ENCODE peak calls at places on chromosomes 4 and X, in six cellular contexts. V, O, N, C, E and I are unnamed samples.

GRCh38 chr4:166309286-166309685 is 436.2 kb downstream of the TLL1 start:
- DNase-seq in V (no peak), O (no peak), N (peak), C (no peak), E (no peak), I (no peak)

GRCh38 chr4:2395038-2395437 is 23.4 kb downstream of the ZFYVE28 start:
- DNase-seq in V (no peak), O (no peak), N (peak), C (no peak), E (no peak), I (no peak)

GRCh38 chr4:148094149-148094548 is 348.1 kb downstream of the NR3C2 start:
- DNase-seq in V (no peak), O (no peak), N (no peak), C (no peak), E (no peak), I (no peak)

GRCh38 chr4:8641256-8641655 is 48.7 kb downstream of the CPZ start:
- DNase-seq in V (no peak), O (peak), N (no peak), C (no peak), E (no peak), I (no peak)

GRCh38 chr4:46550471-46550870 is 160.5 kb upstream of the GABRA2 start:
- DNase-seq in V (no peak), O (no peak), N (no peak), C (no peak), E (no peak), I (no peak)

GRCh38 chr4:57191523-57192034 is 81.4 kb upstream of the IGFBP7 start:
- DNase-seq in V (no peak), O (no peak), N (peak), C (no peak), E (no peak), I (no peak)

GRCh38 chrX:100687546-100687945 is 43.5 kb downstream of the SRPX2 start:
- DNase-seq in V (peak), O (no peak), N (no peak), C (peak), E (no peak), I (no peak)

GRCh38 chrX:131792356-131792749 is 230.7 kb upstream of the STK26 start:
- DNase-seq in V (no peak), O (no peak), N (peak), C (peak), E (peak), I (no peak)

GRCh38 chr4:98528882-98529281 is 129.5 kb downstream of the TSPAN5 start:
- DNase-seq in V (peak), O (no peak), N (peak), C (no peak), E (no peak), I (no peak)

GRCh38 chr4:172393220-172393619 is 580.0 kb downstream of the GALNTL6 start:
- DNase-seq in V (no peak), O (no peak), N (no peak), C (no peak), E (no peak), I (no peak)

GRCh38 chrX:127259742-127260141 is 440.2 kb downstream of the PRR32 start:
- DNase-seq in V (no peak), O (no peak), N (no peak), C (no peak), E (no peak), I (no peak)

GRCh38 chrX:150047818-150048217 is 109.5 kb upstream of the EOLA2 start:
- DNase-seq in V (no peak), O (no peak), N (no peak), C (no peak), E (no peak), I (no peak)

DNA sequence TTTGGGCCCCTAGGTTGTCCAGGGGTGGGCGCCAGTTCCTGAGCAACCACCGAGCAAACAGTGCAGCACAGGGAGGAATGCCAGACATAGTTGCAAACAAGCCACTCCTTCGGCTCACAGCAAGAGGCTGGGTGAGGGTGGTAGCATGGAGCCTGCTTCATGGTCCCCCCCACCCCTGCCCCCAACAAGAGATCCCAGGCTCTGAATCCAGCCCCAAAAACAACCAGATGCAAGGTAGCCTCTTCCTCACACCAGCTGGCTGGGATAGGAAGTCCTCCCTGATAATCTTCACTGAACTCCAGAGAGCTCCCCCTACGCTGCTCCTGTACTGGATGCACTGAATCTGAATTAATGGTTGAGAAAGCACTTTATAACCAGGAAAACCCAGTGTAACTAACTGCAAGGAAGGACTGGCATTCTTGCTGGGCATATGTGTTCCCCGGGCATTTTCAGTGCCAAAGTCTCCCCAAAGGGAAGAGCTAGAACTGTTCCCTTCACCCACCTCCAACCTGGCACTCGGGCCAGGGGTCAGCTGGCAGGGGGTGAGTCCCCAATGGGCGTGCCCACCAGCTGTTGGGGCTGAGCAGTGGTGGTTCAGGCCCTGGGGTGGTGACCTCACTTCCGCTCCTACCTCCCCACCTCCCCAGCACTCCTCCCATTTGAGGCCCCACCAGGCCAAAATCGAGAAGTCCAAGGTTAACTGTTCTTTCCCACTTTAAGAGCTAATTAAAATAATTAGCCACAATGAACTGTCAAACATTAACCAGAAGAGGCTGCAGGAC is 1.5 kb downstream of the ELF4 start:
- DNase-seq in V (peak), O (no peak), N (no peak), C (peak), E (peak), I (no peak)
- TF ChIP-seq CTCF in V (no peak), O (no peak), N (no peak), C (no peak), E (no peak), I (no peak)

GRCh38 chr4:146179784-146180405 is 4.4 kb downstream of the LSM6 start:
- DNase-seq in V (no peak), O (no peak), N (no peak), C (no peak), E (no peak), I (no peak)

DNA sequence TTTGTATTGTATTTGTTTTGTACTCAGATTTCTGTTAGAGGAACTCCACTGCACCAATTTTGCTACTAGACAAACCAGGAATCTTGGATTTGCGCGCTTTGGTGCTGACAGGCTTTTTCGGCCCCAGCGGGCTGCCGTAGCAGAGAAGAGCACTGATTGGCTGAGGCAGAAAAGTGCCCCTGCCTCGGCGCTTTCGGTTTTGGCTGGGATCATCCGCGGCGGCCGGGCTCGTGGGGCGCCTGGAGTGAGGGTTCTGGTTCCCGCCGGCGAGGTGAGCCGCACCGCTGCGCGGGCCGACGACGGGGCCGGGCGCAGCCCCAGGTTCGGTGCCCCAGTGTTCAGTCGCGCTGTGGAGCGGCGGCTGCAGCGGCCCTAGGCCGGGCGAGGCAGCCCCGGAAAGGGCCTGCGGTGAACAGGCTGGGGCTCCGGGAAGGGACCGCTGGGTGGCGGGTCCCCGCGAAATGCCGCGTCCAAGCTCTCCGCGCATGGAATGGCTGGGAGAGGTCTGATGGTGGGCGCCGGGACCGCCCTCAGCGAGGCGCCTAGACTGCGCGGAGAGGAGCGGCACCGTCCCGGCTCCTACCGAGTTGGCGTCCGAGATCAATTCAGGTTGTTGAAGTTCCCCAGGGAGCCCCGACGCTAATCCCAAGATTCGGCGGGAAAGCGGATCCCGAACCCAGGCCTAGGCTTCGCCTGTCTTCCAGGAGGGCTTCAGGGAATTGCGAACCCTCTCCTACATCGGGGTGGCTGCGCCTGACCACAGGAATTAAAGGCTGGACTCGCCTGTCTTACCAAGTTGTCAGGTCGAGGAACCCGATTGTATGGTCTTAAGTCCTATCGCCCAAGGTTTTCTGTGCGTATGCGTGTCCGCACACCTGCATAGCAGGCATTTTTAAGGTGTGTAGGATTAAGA is at the start of gene LSM6:
- DNase-seq in V (peak), O (peak), N (peak), C (peak), E (peak), I (peak)
- TF ChIP-seq CTCF in V (no peak), O (no peak), N (no peak), C (no peak), E (peak), I (no peak)

DNA sequence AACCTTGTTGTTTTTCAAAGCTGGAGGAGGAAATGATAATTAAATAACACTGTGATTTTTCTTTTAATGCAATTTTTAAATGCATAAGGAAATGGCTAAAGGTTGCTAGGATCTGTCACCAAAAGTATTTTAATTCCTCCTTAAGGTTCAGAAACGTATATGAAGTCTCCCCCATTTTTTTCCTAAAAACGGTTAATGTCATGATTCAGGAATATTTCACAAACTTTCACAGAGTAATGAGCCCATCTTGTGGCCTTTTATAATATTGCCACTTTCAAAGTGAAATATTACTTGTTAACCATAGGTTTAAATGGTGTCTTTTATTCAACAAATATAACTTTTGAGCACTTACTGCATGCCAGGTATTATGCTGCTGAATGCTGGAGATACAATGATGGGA is 99.5 kb upstream of the USP38 start:
- DNase-seq in V (no peak), O (no peak), N (no peak), C (no peak), E (no peak), I (no peak)
- TF ChIP-seq CTCF in V (no peak), O (peak), N (peak), C (no peak), E (peak), I (no peak)

DNA sequence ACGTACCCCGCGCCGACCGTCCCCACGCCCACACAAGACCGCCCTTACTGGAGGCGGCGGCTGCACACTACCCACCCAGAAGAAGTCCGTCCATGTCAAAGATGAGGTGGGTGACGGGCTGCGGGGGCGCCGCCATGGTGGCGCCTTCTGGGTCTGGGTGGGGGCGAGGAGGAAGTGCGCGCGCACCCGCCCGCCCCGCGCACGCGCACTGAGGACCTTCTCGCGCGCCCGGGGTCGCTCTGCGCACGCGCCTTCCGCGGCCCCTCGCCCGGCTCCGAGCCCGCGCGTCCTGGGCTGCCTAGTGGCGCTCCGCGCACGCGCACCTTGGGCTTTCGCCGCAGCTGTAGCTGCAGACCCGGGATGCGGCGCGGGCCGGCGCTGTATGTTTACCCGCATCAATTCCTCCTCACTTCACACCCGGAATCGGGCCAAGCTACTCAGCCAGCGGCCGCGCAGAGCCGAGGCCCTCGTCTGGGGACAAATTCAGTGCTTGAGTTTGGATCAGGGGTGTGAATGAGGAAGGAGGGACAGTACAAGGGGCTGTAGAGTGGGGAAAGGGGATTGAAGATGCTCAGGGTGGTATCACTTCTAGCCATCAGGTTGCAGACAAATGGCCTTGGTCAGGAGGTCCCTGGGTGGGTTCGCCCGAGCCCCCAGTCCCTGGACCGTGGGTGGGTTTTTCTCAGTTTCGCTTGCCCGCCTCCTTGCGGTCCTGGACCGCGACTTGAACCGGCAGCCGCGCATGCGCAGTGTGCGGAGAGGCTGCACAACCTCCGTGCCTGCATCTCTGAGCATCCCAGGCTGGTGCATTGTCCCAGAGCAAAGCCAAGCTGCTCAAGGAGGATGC is at the start of gene PUDP:
- DNase-seq in V (peak), O (peak), N (peak), C (peak), E (peak), I (peak)
- TF ChIP-seq CTCF in V (no peak), O (peak), N (peak), C (no peak), E (peak), I (no peak)